ENCODE peak calls at places on chromosomes 6 and 20, in eight cellular contexts. M is right atrium auricular region, Y is MM.1S, R is esophagus muscularis mucosa, P is thoracic aorta, L is A673, O is Peyer's patch, J is foreskin fibroblast. B is an unnamed sample.

GRCh38 chr6:26351544-26351953 is 13.4 kb upstream of the BTN3A2 start:
- DNase-seq in M (no peak), Y (no peak), R (no peak), P (no peak), L (peak), O (no peak), J (peak), B (no peak)

GRCh38 chr20:44357555-44358130 is 2.1 kb downstream of the HNF4A start:
- DNase-seq in M (no peak), Y (no peak), R (no peak), P (no peak), L (no peak), O (peak), J (no peak), B (no peak)

GRCh38 chr20:24767623-24768100 is 181.4 kb upstream of the CST7 start:
- DNase-seq in M (no peak), Y (no peak), R (no peak), P (no peak), L (no peak), O (no peak), J (no peak), B (no peak)

GRCh38 chr6:89564752-89565427 is 73.7 kb downstream of the LYRM2 start:
- DNase-seq in M (no peak), Y (no peak), R (no peak), P (no peak), L (no peak), O (no peak), J (no peak), B (no peak)

GRCh38 chr6:106037060-106037459 is 49.1 kb upstream of the PRDM1 start:
- DNase-seq in M (no peak), Y (no peak), R (no peak), P (no peak), L (no peak), O (no peak), J (peak), B (no peak)

GRCh38 chr20:63744158-63744557 is 4.6 kb downstream of the SLC2A4RG start:
- DNase-seq in M (no peak), Y (no peak), R (no peak), P (no peak), L (no peak), O (no peak), J (no peak), B (no peak)

GRCh38 chr6:164010446-164011071 is 596.0 kb downstream of the QKI start:
- DNase-seq in M (no peak), Y (no peak), R (no peak), P (no peak), L (no peak), O (no peak), J (no peak), B (no peak)

GRCh38 chr6:145400508-145400907 is 334.8 kb downstream of the EPM2A start:
- DNase-seq in M (no peak), Y (no peak), R (no peak), P (no peak), L (no peak), O (no peak), J (no peak), B (no peak)

GRCh38 chr20:56072165-56072564 is 66.8 kb upstream of the CBLN4 start:
- DNase-seq in M (no peak), Y (no peak), R (no peak), P (no peak), L (no peak), O (no peak), J (no peak), B (no peak)

GRCh38 chr6:91317247-91317646 is 730.4 kb upstream of the MAP3K7 start:
- DNase-seq in M (no peak), Y (no peak), R (no peak), P (no peak), L (no peak), O (no peak), J (no peak), B (no peak)

GRCh38 chr6:38279423-38279822 is 360.3 kb downstream of the BTBD9 start:
- DNase-seq in M (no peak), Y (no peak), R (no peak), P (no peak), L (no peak), O (no peak), J (no peak), B (no peak)

GRCh38 chr6:33851959-33852358 is 48.2 kb upstream of the MLN start:
- DNase-seq in M (no peak), Y (no peak), R (no peak), P (no peak), L (peak), O (no peak), J (no peak), B (no peak)

GRCh38 chr20:50189681-50190250 is 864 bp upstream of the CEBPB start:
- DNase-seq in M (peak), Y (peak), R (no peak), P (no peak), L (no peak), O (peak), J (no peak), B (peak)

GRCh38 chr6:34052071-34052825 is 93.6 kb downstream of the GRM4 start:
- DNase-seq in M (no peak), Y (no peak), R (no peak), P (no peak), L (no peak), O (no peak), J (no peak), B (no peak)

GRCh38 chr6:28811873-28812272 is 111.9 kb downstream of the TRIM27 start:
- DNase-seq in M (no peak), Y (no peak), R (no peak), P (no peak), L (peak), O (no peak), J (no peak), B (no peak)

GRCh38 chr6:107600936-107601335 is 111.0 kb downstream of the SOBP start:
- DNase-seq in M (peak), Y (no peak), R (no peak), P (no peak), L (peak), O (no peak), J (no peak), B (peak)

GRCh38 chr6:16758163-16758975 is 2.9 kb downstream of the ATXN1 start:
- DNase-seq in M (no peak), Y (no peak), R (no peak), P (no peak), L (peak), O (no peak), J (no peak), B (no peak)

GRCh38 chr20:48723308-48724264 is 104.2 kb downstream of the PREX1 start:
- DNase-seq in M (peak), Y (no peak), R (no peak), P (peak), L (no peak), O (no peak), J (peak), B (no peak)

GRCh38 chr6:9659848-9660247 is 755.0 kb downstream of the TFAP2A start:
- DNase-seq in M (no peak), Y (no peak), R (no peak), P (no peak), L (no peak), O (no peak), J (no peak), B (no peak)

GRCh38 chr6:111918825-111919224 is 45.6 kb upstream of the FYN start:
- DNase-seq in M (no peak), Y (no peak), R (no peak), P (no peak), L (no peak), O (no peak), J (peak), B (no peak)

GRCh38 chr6:122472022-122472340 is 374 bp upstream of the SERINC1 start:
- DNase-seq in M (no peak), Y (no peak), R (no peak), P (no peak), L (no peak), O (no peak), J (peak), B (no peak)

GRCh38 chr20:56400001-56400640 is 7.7 kb downstream of the CSTF1 start:
- DNase-seq in M (peak), Y (peak), R (no peak), P (peak), L (peak), O (no peak), J (peak), B (no peak)

GRCh38 chr6:51953246-51953645 is 134.2 kb downstream of the PKHD1 start:
- DNase-seq in M (no peak), Y (no peak), R (peak), P (no peak), L (no peak), O (no peak), J (no peak), B (no peak)

GRCh38 chr6:1630771-1631217 is 21.1 kb downstream of the FOXC1 start:
- DNase-seq in M (no peak), Y (no peak), R (no peak), P (no peak), L (no peak), O (no peak), J (no peak), B (no peak)

GRCh38 chr6:14477559-14477958 is 360.0 kb downstream of the CD83 start:
- DNase-seq in M (no peak), Y (no peak), R (no peak), P (no peak), L (no peak), O (no peak), J (no peak), B (no peak)

GRCh38 chr6:124676033-124676432 is 286.2 kb upstream of the RNF217 start:
- DNase-seq in M (no peak), Y (no peak), R (no peak), P (no peak), L (no peak), O (no peak), J (peak), B (no peak)

GRCh38 chr6:2914318-2914660 is 11.2 kb upstream of the SERPINB9 start:
- DNase-seq in M (peak), Y (no peak), R (no peak), P (no peak), L (no peak), O (no peak), J (no peak), B (no peak)

GRCh38 chr6:5968817-5969726 is 37.7 kb downstream of the NRN1 start:
- DNase-seq in M (no peak), Y (peak), R (no peak), P (peak), L (no peak), O (no peak), J (peak), B (no peak)

GRCh38 chr6:79263366-79263765 is 28.9 kb upstream of the HMGN3 start:
- DNase-seq in M (no peak), Y (no peak), R (no peak), P (no peak), L (no peak), O (no peak), J (no peak), B (no peak)

GRCh38 chr6:106637051-106637717 is 7.8 kb downstream of the QRSL1 start:
- DNase-seq in M (no peak), Y (no peak), R (no peak), P (no peak), L (no peak), O (no peak), J (no peak), B (no peak)

DNA sequence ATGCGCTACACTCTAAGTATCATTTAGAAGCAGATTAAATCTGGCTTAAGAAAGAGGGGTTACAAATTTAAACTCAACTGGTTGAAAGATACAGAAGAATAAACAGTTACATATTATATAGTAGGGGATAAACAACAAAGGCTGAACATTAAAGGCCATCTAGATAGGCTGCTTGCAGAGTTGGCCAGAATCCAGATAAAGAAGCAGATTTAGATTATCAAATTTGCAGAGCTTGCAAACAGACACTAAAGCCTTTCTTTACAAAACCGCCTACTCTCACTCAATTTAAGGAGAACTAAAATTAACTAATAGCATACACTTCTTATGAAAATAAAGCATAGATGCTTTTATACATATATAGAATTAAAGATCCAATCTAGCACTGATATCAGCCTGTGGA is 93.1 kb downstream of the SESN1 start:
- DNase-seq in M (no peak), Y (no peak), R (no peak), P (no peak), L (peak), O (no peak), J (no peak), B (no peak)
- TF ChIP-seq CTCF in M (no peak), Y (no peak), R (no peak), P (no peak), L (no peak), O (no peak), J (no peak), B (no peak)

GRCh38 chr6:43939281-43940070 is 169.5 kb downstream of the VEGFA start:
- DNase-seq in M (no peak), Y (no peak), R (no peak), P (no peak), L (no peak), O (no peak), J (no peak), B (no peak)
- TF ChIP-seq CTCF in M (no peak), Y (no peak), R (no peak), P (no peak), L (no peak), O (no peak), J (no peak), B (no peak)

DNA sequence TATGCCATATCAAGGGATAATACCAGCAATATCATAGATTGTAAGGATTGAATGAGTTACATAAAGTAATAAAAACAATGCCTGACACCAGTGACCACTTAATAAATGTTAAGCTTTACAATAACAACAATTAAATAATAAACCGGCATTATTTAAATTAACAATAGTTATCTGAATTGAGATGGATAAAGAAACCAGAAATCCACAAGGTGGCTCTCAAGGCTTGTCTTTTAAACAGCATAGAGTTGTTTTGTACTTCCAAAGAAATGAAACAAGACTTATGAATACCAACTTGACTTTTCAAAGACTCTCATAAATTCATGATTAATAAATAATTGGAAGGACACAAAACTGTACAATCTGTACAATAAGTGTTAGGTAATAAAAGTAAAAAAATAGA is 203.1 kb downstream of the ASCC3 start:
- DNase-seq in M (no peak), Y (no peak), R (no peak), P (no peak), L (peak), O (no peak), J (no peak), B (no peak)
- TF ChIP-seq CTCF in M (no peak), Y (no peak), R (no peak), P (no peak), L (peak), O (peak), J (no peak), B (no peak)

DNA sequence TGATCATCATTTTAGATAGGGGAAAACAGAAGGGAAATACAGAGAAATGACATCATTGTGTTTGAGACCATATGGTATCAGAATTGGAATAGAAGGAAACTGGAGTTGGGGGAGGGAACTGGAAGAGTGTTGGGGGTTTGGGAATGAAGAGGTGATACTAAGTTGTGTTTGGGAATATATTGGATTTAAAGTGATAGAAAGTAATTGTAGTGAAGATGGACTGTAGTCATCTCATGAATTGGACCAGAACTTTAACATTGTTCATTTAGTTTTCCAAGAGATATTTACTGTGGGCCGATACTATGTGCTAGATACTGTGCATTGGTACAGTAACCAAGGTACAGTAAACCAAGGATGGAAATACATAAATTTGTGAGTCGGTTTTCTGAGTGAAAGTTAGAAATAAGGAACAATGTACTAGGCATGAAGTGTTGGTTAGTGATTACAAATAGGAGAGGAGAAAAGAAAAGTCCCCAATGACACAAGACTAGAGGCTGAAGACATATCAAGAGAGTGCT is 32.3 kb downstream of the KCNQ5 start:
- DNase-seq in M (no peak), Y (no peak), R (no peak), P (no peak), L (no peak), O (no peak), J (no peak), B (no peak)
- TF ChIP-seq CTCF in M (no peak), Y (no peak), R (no peak), P (no peak), L (no peak), O (no peak), J (no peak), B (no peak)

DNA sequence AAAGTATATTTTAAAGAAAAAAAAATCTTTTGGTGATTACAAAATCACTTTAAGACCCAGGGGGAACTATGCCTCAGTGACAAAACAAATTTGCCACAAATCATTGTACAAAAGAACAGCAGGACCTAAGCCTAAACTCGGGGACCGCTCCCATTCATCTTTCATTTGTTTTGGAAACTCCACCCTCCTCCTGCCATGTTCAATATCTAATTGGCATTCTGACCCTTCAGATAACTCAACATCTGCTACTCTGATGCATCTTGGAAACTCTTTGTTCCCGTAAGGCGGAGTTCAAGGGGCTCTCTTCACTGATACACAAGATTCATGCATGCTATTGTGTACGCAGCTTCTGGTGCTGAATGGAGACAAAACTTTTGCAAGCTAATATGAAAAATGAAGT is 187.6 kb downstream of the ZFP64 start:
- DNase-seq in M (no peak), Y (no peak), R (no peak), P (no peak), L (peak), O (no peak), J (no peak), B (no peak)
- TF ChIP-seq CTCF in M (no peak), Y (no peak), R (no peak), P (no peak), L (no peak), O (no peak), J (no peak), B (no peak)

GRCh38 chr6:149717588-149718458 is at the start of gene LATS1:
- DNase-seq in M (peak), Y (peak), R (peak), P (peak), L (peak), O (peak), J (peak), B (peak)
- TF ChIP-seq CTCF in M (no peak), Y (no peak), R (no peak), P (no peak), L (no peak), O (no peak), J (no peak), B (no peak)

GRCh38 chr6:97963148-97963680 is 680.2 kb upstream of the MMS22L start:
- DNase-seq in M (no peak), Y (no peak), R (no peak), P (no peak), L (no peak), O (no peak), J (no peak), B (no peak)

GRCh38 chr6:97958143-97958542 is 675.1 kb upstream of the MMS22L start:
- DNase-seq in M (no peak), Y (no peak), R (no peak), P (no peak), L (no peak), O (no peak), J (no peak), B (no peak)
- TF ChIP-seq CTCF in M (no peak), Y (no peak), R (no peak), P (no peak), L (no peak), O (no peak), J (no peak), B (no peak)

GRCh38 chr6:138004423-138005287 is 102.6 kb downstream of the PERP start:
- DNase-seq in M (no peak), Y (peak), R (no peak), P (no peak), L (peak), O (no peak), J (peak), B (no peak)

GRCh38 chr6:138011413-138011812 is 95.8 kb downstream of the PERP start:
- DNase-seq in M (no peak), Y (no peak), R (peak), P (no peak), L (no peak), O (no peak), J (no peak), B (no peak)

GRCh38 chr6:138008791-138009190 is 98.4 kb downstream of the PERP start:
- DNase-seq in M (no peak), Y (no peak), R (no peak), P (no peak), L (no peak), O (no peak), J (no peak), B (no peak)

GRCh38 chr6:138005846-138006245 is 101.4 kb downstream of the PERP start:
- DNase-seq in M (no peak), Y (peak), R (no peak), P (no peak), L (no peak), O (no peak), J (no peak), B (no peak)

DNA sequence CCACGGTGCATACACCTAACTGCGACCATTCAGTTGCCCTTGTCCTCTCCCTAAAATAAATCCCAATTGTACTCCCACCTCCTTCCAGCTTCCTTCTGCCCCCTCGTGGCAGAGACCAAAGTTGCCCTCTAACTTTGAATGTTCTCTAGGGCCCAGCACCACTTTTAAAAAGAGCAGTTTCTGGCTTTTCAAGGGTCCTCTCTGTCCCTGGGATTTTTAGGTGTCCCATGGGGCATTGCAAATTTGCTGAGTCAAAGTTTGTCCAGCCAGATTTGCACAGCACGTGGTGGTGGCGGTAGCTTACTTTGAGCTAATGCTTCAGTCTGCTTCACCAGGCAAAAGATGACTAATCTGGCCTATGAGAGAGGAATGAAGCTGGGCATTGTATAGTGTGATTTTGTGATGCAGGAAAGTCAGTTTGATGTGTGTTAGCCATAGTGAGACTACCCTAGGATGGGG is 100.2 kb downstream of the PERP start:
- DNase-seq in M (no peak), Y (peak), R (no peak), P (no peak), L (peak), O (no peak), J (peak), B (no peak)
- TF ChIP-seq CTCF in M (peak), Y (peak), R (peak), P (peak), L (peak), O (peak), J (peak), B (peak)

B was measured in breast epithelium.